ENCODE peak calls at places on chromosomes 4 and X, in seven cellular contexts. U is fibroblast of pulmonary artery; Y is activated gamma-delta T cell treated with anti-CD3 and anti-CD28 coated beads, Interleukin-2, amount 50 U/mL, for 16 hours; R is stimulated activated CD8-positive, alpha-beta memory T cell treated with anti-CD3 and anti-CD28 coated beads, Interleukin-4, amount 100 ng/mL, for 1 hour; L is activated CD4-positive, CD25-positive, alpha-beta regulatory T cell; O is cardiac fibroblast; M is T-helper 2 cell. W is an unnamed sample.

GRCh38 chr4:181908168-181908567 is 335.0 kb upstream of the TENM3 start:
- DNase-seq in U (no peak), Y (no peak), R (no peak), L (no peak), O (no peak), M (no peak), W (no peak)

GRCh38 chr4:168917150-168917779 is 92.8 kb downstream of the CBR4 start:
- DNase-seq in U (peak), Y (no peak), R (no peak), L (no peak), O (peak), M (no peak), W (no peak)

GRCh38 chrX:74613350-74614192 is 853 bp downstream of the RLIM start:
- DNase-seq in U (peak), Y (no peak), R (no peak), L (no peak), O (peak), M (no peak), W (no peak)

GRCh38 chr4:99483636-99484035 is 27.2 kb upstream of the C4orf17 start:
- DNase-seq in U (peak), Y (no peak), R (no peak), L (no peak), O (peak), M (no peak), W (no peak)

GRCh38 chrX:10010686-10011085 is 43.5 kb downstream of the CLDN34 start:
- DNase-seq in U (peak), Y (no peak), R (no peak), L (no peak), O (peak), M (no peak), W (no peak)

GRCh38 chrX:12080265-12080664 is 58.0 kb upstream of the FRMPD4 start:
- DNase-seq in U (peak), Y (no peak), R (no peak), L (no peak), O (peak), M (no peak), W (no peak)

GRCh38 chr4:168486961-168487820 is 6.9 kb upstream of the DDX60L start:
- DNase-seq in U (peak), Y (no peak), R (no peak), L (no peak), O (peak), M (no peak), W (no peak)

GRCh38 chr4:87093443-87094123 is 126.8 kb downstream of the KLHL8 start:
- DNase-seq in U (peak), Y (no peak), R (no peak), L (peak), O (peak), M (no peak), W (no peak)

GRCh38 chrX:40299502-40300118 is 201.9 kb upstream of the BCOR start:
- DNase-seq in U (no peak), Y (no peak), R (no peak), L (no peak), O (no peak), M (no peak), W (no peak)